ENCODE peak calls at places on chromosomes 7 and 10, in nine cellular contexts. E is AG04450; W is CD8-positive, alpha-beta T cell; A is AG09319; N is kidney; J is fibroblast of pulmonary artery; G is A549; F is dorsolateral prefrontal cortex; M is WTC11. Z is an unnamed sample.

GRCh38 chr10:47330804-47331203 is 8.6 kb downstream of the GDF2 start:
- DNase-seq in E (no peak), W (no peak), A (no peak), N (peak; percentile 24), J (no peak), G (no peak), F (no peak), M (no peak), Z (no peak)

GRCh38 chr10:52778511-52779392 is 6.2 kb upstream of the MBL2 start:
- DNase-seq in E (no peak), W (no peak), A (no peak), N (no peak), J (peak; percentile 57), G (peak; percentile 31), F (no peak), M (peak; percentile 75), Z (no peak)

GRCh38 chr7:617614-618538 is 98.2 kb upstream of the PDGFA start:
- DNase-seq in E (no peak), W (peak; percentile 72), A (no peak), N (peak; percentile 66), J (no peak), G (no peak), F (no peak), M (no peak), Z (no peak)

GRCh38 chr10:83373659-83374058 is 765.6 kb upstream of the GHITM start:
- DNase-seq in E (no peak), W (no peak), A (no peak), N (no peak), J (peak; percentile 56), G (peak; percentile 3), F (peak; percentile 28), M (peak; percentile 53), Z (no peak)

GRCh38 chr7:44217133-44217714 is 16.4 kb downstream of the YKT6 start:
- DNase-seq in E (no peak), W (no peak), A (no peak), N (peak; percentile 51), J (no peak), G (no peak), F (no peak), M (peak; percentile 5), Z (no peak)

GRCh38 chr7:66627151-66627681 is 1.5 kb upstream of the KCTD7 start:
- DNase-seq in E (peak; percentile 26), W (no peak), A (no peak), N (no peak), J (peak; percentile 53), G (no peak), F (no peak), M (no peak), Z (no peak)

GRCh38 chr10:72692057-72692891 is at the start of gene MCU:
- DNase-seq in E (peak; percentile 86), W (peak; percentile 96), A (peak; percentile 83), N (peak; percentile 97), J (peak; percentile 95), G (peak; percentile 97), F (peak; percentile 95), M (peak; percentile 96), Z (no peak)

GRCh38 chr10:19811517-19811916 is 4.7 kb upstream of the PLXDC2 start:
- DNase-seq in E (no peak), W (no peak), A (no peak), N (no peak), J (peak; percentile 50), G (no peak), F (peak; percentile 65), M (peak; percentile 24), Z (no peak)

GRCh38 chr7:151843181-151843580 is 33.7 kb downstream of the PRKAG2 start:
- DNase-seq in E (no peak), W (no peak), A (no peak), N (no peak), J (no peak), G (no peak), F (no peak), M (no peak), Z (no peak)

GRCh38 chr10:70733051-70733450 is 52.1 kb downstream of the TBATA start:
- DNase-seq in E (no peak), W (no peak), A (peak; percentile 16), N (no peak), J (no peak), G (no peak), F (no peak), M (no peak), Z (no peak)

GRCh38 chr7:17371656-17372524 is 73.4 kb downstream of the AHR start:
- DNase-seq in E (peak; percentile 89), W (no peak), A (peak; percentile 86), N (no peak), J (peak; percentile 97), G (peak; percentile 92), F (no peak), M (no peak), Z (no peak)

DNA sequence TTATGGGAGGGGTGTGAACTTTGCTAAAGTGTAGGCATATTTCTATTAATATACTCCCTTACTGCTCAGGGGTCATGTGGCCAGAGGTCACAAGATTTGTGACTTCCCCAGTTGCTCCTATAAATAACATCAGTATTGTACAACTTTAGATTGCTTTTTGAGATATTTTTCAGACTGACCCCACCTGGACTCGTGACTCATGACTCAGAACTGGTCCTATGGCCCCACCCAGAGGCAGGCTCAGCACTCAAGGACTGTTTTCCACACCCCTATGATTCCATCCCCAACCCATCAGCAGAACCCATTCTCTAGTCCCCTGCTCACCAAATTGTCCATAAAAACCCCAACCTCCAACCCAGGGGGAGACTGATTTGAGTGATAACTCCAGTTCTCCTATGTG is 2.7 kb upstream of the CUL2 start:
- DNase-seq in E (no peak), W (no peak), A (no peak), N (no peak), J (no peak), G (peak; percentile 30), F (no peak), M (no peak), Z (no peak)
- TF ChIP-seq CTCF in E (no peak), W (no peak), A (no peak), N (no peak), J (no peak), G (no peak), F (no peak), M (no peak), Z (no peak)

GRCh38 chr10:69246581-69247312 is 26.6 kb downstream of the HKDC1 start:
- DNase-seq in E (no peak), W (no peak), A (no peak), N (no peak), J (no peak), G (no peak), F (no peak), M (no peak), Z (no peak)

GRCh38 chr10:69250041-69250440 is 28.3 kb upstream of the HK1 start:
- DNase-seq in E (no peak), W (no peak), A (no peak), N (no peak), J (no peak), G (no peak), F (no peak), M (no peak), Z (no peak)

GRCh38 chr10:69247313-69247710 is 27.2 kb downstream of the HKDC1 start:
- DNase-seq in E (no peak), W (no peak), A (no peak), N (no peak), J (no peak), G (no peak), F (no peak), M (no peak), Z (no peak)

GRCh38 chr10:69246036-69246435 is 25.9 kb downstream of the HKDC1 start:
- DNase-seq in E (no peak), W (no peak), A (no peak), N (no peak), J (no peak), G (no peak), F (no peak), M (no peak), Z (no peak)

DNA sequence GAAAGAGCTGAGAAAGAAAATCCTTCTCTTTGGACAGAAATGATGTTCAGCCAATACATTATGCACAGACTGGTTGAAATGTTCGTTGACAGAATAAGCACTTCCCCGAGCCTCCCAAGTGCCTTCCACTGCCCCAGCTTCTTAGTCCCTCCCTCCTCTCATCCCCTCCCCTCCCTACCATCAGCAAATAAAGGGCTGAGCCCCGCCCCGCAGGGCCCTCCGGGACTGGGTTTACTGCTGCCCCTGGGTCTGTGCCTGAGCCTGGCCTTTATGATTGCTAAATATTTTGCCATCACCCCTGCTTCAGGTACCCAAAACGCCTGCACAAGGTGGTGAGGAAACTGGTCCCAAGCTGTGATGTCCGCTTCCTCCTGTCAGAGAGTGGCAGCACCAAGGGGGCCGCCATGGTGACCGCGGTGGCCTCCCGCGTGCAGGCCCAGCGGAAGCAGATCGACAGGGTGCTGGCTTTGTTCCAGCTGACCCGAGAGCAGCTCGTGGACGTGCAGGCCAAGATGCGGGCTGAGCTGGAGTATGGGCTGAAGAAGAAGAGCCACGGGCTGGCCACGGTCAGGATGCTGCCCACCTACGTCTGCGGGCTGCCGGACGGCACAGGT is 28.1 kb downstream of the HKDC1 start:
- DNase-seq in E (no peak), W (no peak), A (no peak), N (no peak), J (no peak), G (no peak), F (no peak), M (no peak), Z (no peak)
- TF ChIP-seq CTCF in E (no peak), W (no peak), A (no peak), N (no peak), J (no peak), G (no peak), F (no peak), M (no peak), Z (no peak)

DNA sequence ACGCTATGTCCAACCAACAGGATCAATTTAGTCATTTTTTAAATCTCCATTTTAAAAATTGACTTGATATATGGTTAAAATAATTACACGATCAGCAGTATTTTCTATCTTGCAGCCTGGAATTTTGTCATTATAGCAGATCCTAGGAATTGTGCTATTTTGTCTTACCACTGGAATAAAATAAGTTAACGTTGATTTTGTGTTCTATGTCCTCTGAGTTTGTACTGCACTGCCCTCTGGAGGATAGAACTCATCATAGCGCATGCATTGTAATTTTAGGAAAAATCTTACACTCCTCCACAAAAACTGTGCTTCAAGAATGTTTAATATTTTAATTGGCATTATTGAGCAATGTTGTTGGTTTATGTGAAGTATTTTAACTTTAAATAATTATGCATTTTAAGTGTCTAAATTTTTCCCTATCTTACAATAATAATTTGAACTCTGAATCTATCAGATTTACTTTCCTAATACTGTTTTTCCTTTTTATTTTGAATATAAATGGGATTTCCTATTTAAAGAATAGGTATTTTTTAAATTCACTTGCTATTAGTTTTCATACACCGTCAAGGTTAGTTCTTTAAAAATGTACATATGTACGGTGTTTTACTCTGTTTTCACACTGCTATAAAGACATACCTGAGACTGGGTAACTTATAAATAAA is 220.1 kb downstream of the PPP1R3A start:
- DNase-seq in E (peak; percentile 4), W (no peak), A (peak; percentile 1), N (no peak), J (peak; percentile 55), G (peak; percentile 31), F (no peak), M (peak; percentile 11), Z (no peak)
- TF ChIP-seq CTCF in E (peak; percentile 86), W (no peak), A (peak; percentile 67), N (peak; percentile 72), J (peak; percentile 81), G (peak; percentile 69), F (peak; percentile 62), M (peak; percentile 48), Z (peak; percentile 91)

GRCh38 chr7:6200971-6201370 is 71.5 kb downstream of the CYTH3 start:
- DNase-seq in E (no peak), W (no peak), A (no peak), N (no peak), J (no peak), G (no peak), F (no peak), M (no peak), Z (no peak)
- TF ChIP-seq CTCF in E (no peak), W (no peak), A (no peak), N (no peak), J (no peak), G (no peak), F (no peak), M (no peak), Z (no peak)